ENCODE peak calls at places on chromosome 1, in eight cellular contexts. M is foreskin fibroblast; A is heart right ventricle; W is effector memory CD4-positive, alpha-beta T cell; S is OCI-LY7; Q is stomach; F is tibial nerve; B is brain microvascular endothelial cell. J is an unnamed sample.

GRCh38 chr1:109768335-109768650 is 4.6 kb upstream of the EPS8L3 start:
- DNase-seq in M (no peak), A (no peak), W (no peak), S (no peak), Q (peak; percentile 16), F (no peak), B (no peak), J (no peak)

GRCh38 chr1:234920843-234921140 is 207.8 kb downstream of the TOMM20 start:
- DNase-seq in M (no peak), A (no peak), W (no peak), S (no peak), Q (no peak), F (no peak), B (no peak), J (no peak)

GRCh38 chr1:29342351-29342750 is 106.0 kb downstream of the PTPRU start:
- DNase-seq in M (no peak), A (no peak), W (no peak), S (no peak), Q (no peak), F (no peak), B (no peak), J (no peak)

GRCh38 chr1:43671193-43671592 is 21.2 kb downstream of the KDM4A start:
- DNase-seq in M (peak; percentile 36), A (peak; percentile 14), W (no peak), S (no peak), Q (no peak), F (no peak), B (no peak), J (no peak)

GRCh38 chr1:34657266-34657665 is 97.6 kb upstream of the GJB5 start:
- DNase-seq in M (no peak), A (no peak), W (no peak), S (no peak), Q (no peak), F (no peak), B (no peak), J (no peak)

GRCh38 chr1:207495816-207496792 is at the start of gene CR1:
- DNase-seq in M (no peak), A (peak; percentile 34), W (no peak), S (peak; percentile 6), Q (peak; percentile 31), F (no peak), B (no peak), J (peak; percentile 15)

GRCh38 chr1:19313961-19314882 is 2.1 kb downstream of the SLC66A1 start:
- DNase-seq in M (no peak), A (no peak), W (no peak), S (peak; percentile 68), Q (no peak), F (no peak), B (no peak), J (no peak)

GRCh38 chr1:161177112-161177935 is at the start of gene B4GALT3:
- DNase-seq in M (peak; percentile 70), A (peak; percentile 93), W (peak; percentile 86), S (peak; percentile 87), Q (peak; percentile 92), F (peak; percentile 87), B (peak; percentile 78), J (peak; percentile 92)

GRCh38 chr1:201565024-201565730 is 26.2 kb downstream of the NAV1 start:
- DNase-seq in M (no peak), A (peak; percentile 36), W (no peak), S (no peak), Q (no peak), F (peak; percentile 30), B (no peak), J (no peak)

GRCh38 chr1:159920202-159920601 is 5.1 kb downstream of the TAGLN2 start:
- DNase-seq in M (no peak), A (no peak), W (no peak), S (no peak), Q (no peak), F (no peak), B (no peak), J (no peak)

GRCh38 chr1:165257969-165258459 is 98.5 kb downstream of the LMX1A start:
- DNase-seq in M (peak; percentile 14), A (peak; percentile 21), W (no peak), S (peak; percentile 44), Q (peak; percentile 72), F (peak; percentile 59), B (peak; percentile 16), J (no peak)

GRCh38 chr1:9960705-9961562 is 17.7 kb downstream of the NMNAT1 start:
- DNase-seq in M (no peak), A (no peak), W (no peak), S (peak; percentile 79), Q (no peak), F (no peak), B (no peak), J (no peak)

GRCh38 chr1:47996406-47997226 is 569 bp downstream of the TRABD2B start:
- DNase-seq in M (no peak), A (peak; percentile 28), W (no peak), S (no peak), Q (no peak), F (peak; percentile 29), B (no peak), J (no peak)
- H3K4me3 ChIP-seq in M (peak overlapping the region; percentile 5), A (peak overlapping the region; percentile 35), W (no peak overlapping the region), S (no peak overlapping the region), Q (peak overlapping the region; percentile 73), F (peak overlapping the region; percentile 54), B (peak overlapping the region; percentile 30), J (no peak overlapping the region)

GRCh38 chr1:60134706-60135105 is 61.1 kb upstream of the C1orf87 start:
- DNase-seq in M (no peak), A (no peak), W (no peak), S (no peak), Q (no peak), F (no peak), B (no peak), J (no peak)
- H3K4me3 ChIP-seq in M (no peak overlapping the region), A (no peak overlapping the region), W (no peak overlapping the region), S (no peak overlapping the region), Q (no peak overlapping the region), F (no peak overlapping the region), B (no peak overlapping the region), J (no peak overlapping the region)

DNA sequence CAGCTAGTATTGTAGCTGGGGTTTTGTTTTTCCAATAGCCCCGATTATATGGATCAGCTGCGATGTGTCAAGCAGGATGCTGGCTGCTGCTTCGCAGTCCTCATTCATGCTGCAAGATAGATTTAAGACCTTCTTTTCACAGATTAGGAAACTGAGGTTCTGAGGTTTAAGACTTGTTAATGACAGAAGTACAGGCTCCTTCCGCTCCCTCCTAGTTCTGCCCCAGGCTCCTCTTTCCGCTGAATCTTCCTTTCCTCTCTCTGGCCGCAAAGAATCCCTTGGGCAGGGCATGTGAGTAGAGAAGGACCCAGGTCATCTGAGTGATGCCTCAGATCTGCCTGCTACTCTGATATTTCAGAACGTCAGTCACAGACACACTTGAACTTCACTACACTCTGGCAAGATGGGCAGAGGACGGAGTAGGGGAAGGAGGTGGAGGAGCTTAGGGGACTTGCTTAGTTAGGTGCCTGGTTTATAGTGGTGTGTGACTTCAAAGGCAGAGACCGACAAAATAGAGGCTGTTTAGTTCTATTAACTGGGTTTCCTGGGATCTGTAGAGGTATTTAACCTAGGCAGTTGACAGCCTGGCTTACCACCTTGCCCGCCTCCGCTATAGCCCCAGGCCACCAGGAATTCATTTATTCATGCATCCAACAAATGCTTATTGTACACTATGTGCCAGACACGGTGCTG is 4.2 kb downstream of the IGSF21 start:
- DNase-seq in M (no peak), A (no peak), W (no peak), S (no peak), Q (no peak), F (no peak), B (no peak), J (no peak)
- H3K4me3 ChIP-seq in M (no peak overlapping the region), A (no peak overlapping the region), W (no peak overlapping the region), S (no peak overlapping the region), Q (no peak overlapping the region), F (no peak overlapping the region), B (no peak overlapping the region), J (no peak overlapping the region)

GRCh38 chr1:112060266-112060665 is 70.8 kb upstream of the KCND3 start:
- DNase-seq in M (no peak), A (no peak), W (no peak), S (peak; percentile 56), Q (no peak), F (no peak), B (no peak), J (no peak)

GRCh38 chr1:112058815-112059450 is 69.5 kb upstream of the KCND3 start:
- DNase-seq in M (no peak), A (no peak), W (no peak), S (peak; percentile 5), Q (no peak), F (no peak), B (no peak), J (no peak)

GRCh38 chr1:112054504-112054903 is 65.0 kb upstream of the KCND3 start:
- DNase-seq in M (peak; percentile 3), A (no peak), W (no peak), S (no peak), Q (no peak), F (no peak), B (no peak), J (no peak)

GRCh38 chr1:112057736-112058135 is 68.3 kb upstream of the KCND3 start:
- DNase-seq in M (no peak), A (peak; percentile 26), W (no peak), S (no peak), Q (no peak), F (no peak), B (no peak), J (no peak)

DNA sequence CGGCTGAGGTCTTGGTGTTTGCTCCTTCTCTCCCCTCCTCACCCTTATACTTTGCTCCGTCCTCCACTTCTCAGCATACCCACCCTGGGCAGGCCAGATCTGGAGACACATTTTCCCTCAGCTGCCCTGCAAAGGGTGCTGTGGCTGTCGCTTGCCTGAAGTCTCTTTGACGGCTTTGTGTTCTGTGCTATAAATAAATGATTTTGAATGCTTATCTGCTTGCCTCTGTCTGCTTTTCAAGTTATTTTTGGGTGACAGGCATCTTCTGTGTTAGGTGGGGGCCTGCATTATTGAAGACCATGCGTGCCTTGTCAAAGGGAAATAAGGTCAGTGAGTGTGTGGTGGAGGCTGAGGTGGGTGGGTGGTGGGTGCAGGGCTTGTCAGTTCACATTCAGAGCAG is 66.9 kb upstream of the KCND3 start:
- DNase-seq in M (no peak), A (no peak), W (no peak), S (no peak), Q (no peak), F (no peak), B (no peak), J (no peak)
- H3K4me3 ChIP-seq in M (no peak overlapping the region), A (no peak overlapping the region), W (no peak overlapping the region), S (no peak overlapping the region), Q (no peak overlapping the region), F (no peak overlapping the region), B (no peak overlapping the region), J (no peak overlapping the region)

GRCh38 chr1:167824163-167824794 is 89.7 kb downstream of the ADCY10 start:
- DNase-seq in M (no peak), A (no peak), W (no peak), S (no peak), Q (no peak), F (no peak), B (no peak), J (no peak)

GRCh38 chr1:167821969-167822685 is 91.8 kb downstream of the ADCY10 start:
- DNase-seq in M (no peak), A (no peak), W (no peak), S (no peak), Q (no peak), F (no peak), B (no peak), J (no peak)

GRCh38 chr1:167821356-167821685 is 92.6 kb downstream of the ADCY10 start:
- DNase-seq in M (no peak), A (no peak), W (no peak), S (no peak), Q (no peak), F (no peak), B (no peak), J (no peak)

GRCh38 chr1:167820684-167821355 is 93.1 kb downstream of the ADCY10 start:
- DNase-seq in M (no peak), A (no peak), W (no peak), S (no peak), Q (no peak), F (no peak), B (no peak), J (no peak)

GRCh38 chr1:167819849-167820683 is 93.9 kb downstream of the ADCY10 start:
- DNase-seq in M (peak; percentile 87), A (peak; percentile 82), W (no peak), S (no peak), Q (peak; percentile 79), F (peak; percentile 28), B (peak; percentile 95), J (no peak)
- H3K4me3 ChIP-seq in M (peak overlapping the region; percentile 21), A (no peak overlapping the region), W (peak overlapping the region; percentile 39), S (no peak overlapping the region), Q (peak overlapping the region; percentile 32), F (peak overlapping the region; percentile 27), B (peak overlapping the region; percentile 2), J (no peak overlapping the region)